ENCODE peak calls at places on chromosomes 6 and 20, in six cellular contexts. One of them, this sample, is unnamed.

GRCh38 chr6:93304514-93304913 is 114.8 kb downstream of the EPHA7 start:
- DNase-seq in H9: no peak
- DNase-seq in trophoblast cell: no peak
- DNase-seq in IMR-90: no peak
- DNase-seq in neuronal stem cell: no peak
- DNase-seq in H1: no peak
- DNase-seq in this sample: no peak

GRCh38 chr6:107730106-107730505 is 94.0 kb downstream of the SCML4 start:
- DNase-seq in H1: no peak
- DNase-seq in IMR-90: no peak
- DNase-seq in trophoblast cell: no peak
- DNase-seq in H9: no peak
- DNase-seq in neuronal stem cell: no peak
- DNase-seq in this sample: no peak

GRCh38 chr20:1417790-1418189 is 24.9 kb upstream of the FKBP1A start:
- DNase-seq in H1: no peak
- DNase-seq in H9: no peak
- DNase-seq in neuronal stem cell: no peak
- DNase-seq in IMR-90: no peak
- DNase-seq in trophoblast cell: no peak
- DNase-seq in this sample: no peak

GRCh38 chr6:20458051-20458894 is 56.6 kb downstream of the E2F3 start:
- DNase-seq in neuronal stem cell: no peak
- DNase-seq in H9: no peak
- DNase-seq in IMR-90: no peak
- DNase-seq in H1: no peak
- DNase-seq in trophoblast cell: no peak
- DNase-seq in this sample: no peak

GRCh38 chr6:106134906-106135634 is 48.9 kb downstream of the PRDM1 start:
- DNase-seq in H1: no peak
- DNase-seq in trophoblast cell: peak; percentile 93
- DNase-seq in IMR-90: no peak
- DNase-seq in H9: no peak
- DNase-seq in neuronal stem cell: no peak
- DNase-seq in this sample: peak; percentile 86

GRCh38 chr6:46891396-46891795 is 30.3 kb downstream of the ADGRF5 start:
- DNase-seq in H1: no peak
- DNase-seq in H9: no peak
- DNase-seq in neuronal stem cell: no peak
- DNase-seq in trophoblast cell: no peak
- DNase-seq in IMR-90: no peak
- DNase-seq in this sample: peak; percentile 5

GRCh38 chr20:47400685-47401084 is 44.2 kb upstream of the ZMYND8 start:
- DNase-seq in H9: peak; percentile 32
- DNase-seq in neuronal stem cell: no peak
- DNase-seq in IMR-90: no peak
- DNase-seq in H1: no peak
- DNase-seq in trophoblast cell: no peak
- DNase-seq in this sample: no peak

GRCh38 chr6:155521719-155522118 is 66.1 kb upstream of the NOX3 start:
- DNase-seq in IMR-90: peak; percentile 61
- DNase-seq in neuronal stem cell: no peak
- DNase-seq in H1: no peak
- DNase-seq in H9: no peak
- DNase-seq in trophoblast cell: no peak
- DNase-seq in this sample: peak; percentile 42

GRCh38 chr6:68774843-68775242 is 139.8 kb downstream of the ADGRB3 start:
- DNase-seq in H1: no peak
- DNase-seq in H9: no peak
- DNase-seq in IMR-90: no peak
- DNase-seq in neuronal stem cell: no peak
- DNase-seq in trophoblast cell: no peak
- DNase-seq in this sample: no peak

GRCh38 chr20:38926934-38927616 is 858 bp downstream of the FAM83D start:
- DNase-seq in H1: no peak
- DNase-seq in neuronal stem cell: no peak
- DNase-seq in IMR-90: peak; percentile 36
- DNase-seq in H9: no peak
- DNase-seq in trophoblast cell: no peak
- DNase-seq in this sample: peak; percentile 44

GRCh38 chr6:156918647-156919046 is 141.5 kb downstream of the ARID1B start:
- DNase-seq in H9: no peak
- DNase-seq in trophoblast cell: no peak
- DNase-seq in H1: no peak
- DNase-seq in IMR-90: no peak
- DNase-seq in neuronal stem cell: no peak
- DNase-seq in this sample: no peak

GRCh38 chr6:46651006-46651405 is 1.6 kb downstream of the CYP39A1 start:
- DNase-seq in IMR-90: peak; percentile 2
- DNase-seq in H9: no peak
- DNase-seq in H1: no peak
- DNase-seq in trophoblast cell: no peak
- DNase-seq in neuronal stem cell: no peak
- DNase-seq in this sample: peak; percentile 67

GRCh38 chr6:112173401-112173800 is 81.0 kb downstream of the LAMA4 start:
- DNase-seq in H1: no peak
- DNase-seq in neuronal stem cell: no peak
- DNase-seq in IMR-90: peak; percentile 43
- DNase-seq in H9: no peak
- DNase-seq in trophoblast cell: no peak
- DNase-seq in this sample: no peak

GRCh38 chr6:156662025-156662445 is 115.1 kb upstream of the ARID1B start:
- DNase-seq in trophoblast cell: peak; percentile 88
- DNase-seq in neuronal stem cell: no peak
- DNase-seq in H9: peak; percentile 91
- DNase-seq in IMR-90: no peak
- DNase-seq in H1: no peak
- DNase-seq in this sample: no peak

GRCh38 chr6:5167501-5167900 is 82.4 kb downstream of the PPP1R3G start:
- DNase-seq in neuronal stem cell: no peak
- DNase-seq in H1: no peak
- DNase-seq in IMR-90: peak; percentile 81
- DNase-seq in H9: no peak
- DNase-seq in trophoblast cell: no peak
- DNase-seq in this sample: peak; percentile 38

GRCh38 chr20:5996765-5997164 is 46.3 kb downstream of the MCM8 start:
- DNase-seq in IMR-90: no peak
- DNase-seq in H9: no peak
- DNase-seq in H1: no peak
- DNase-seq in trophoblast cell: no peak
- DNase-seq in neuronal stem cell: no peak
- DNase-seq in this sample: no peak

GRCh38 chr20:38927902-38928578 is 1.8 kb downstream of the FAM83D start:
- DNase-seq in trophoblast cell: no peak
- DNase-seq in H9: no peak
- DNase-seq in H1: no peak
- DNase-seq in neuronal stem cell: no peak
- DNase-seq in IMR-90: no peak
- DNase-seq in this sample: no peak

GRCh38 chr6:108260126-108260808 is 573 bp downstream of the SNX3 start:
- DNase-seq in neuronal stem cell: peak; percentile 39
- DNase-seq in H1: no peak
- DNase-seq in trophoblast cell: peak; percentile 48
- DNase-seq in H9: peak; percentile 40
- DNase-seq in IMR-90: peak; percentile 45
- DNase-seq in this sample: peak; percentile 71

GRCh38 chr6:116663308-116663707 is 5.3 kb downstream of the ZUP1 start:
- DNase-seq in trophoblast cell: no peak
- DNase-seq in IMR-90: no peak
- DNase-seq in H1: no peak
- DNase-seq in H9: no peak
- DNase-seq in neuronal stem cell: no peak
- DNase-seq in this sample: no peak
- H4K91ac ChIP-seq in trophoblast cell: no peak overlapping the region
- H4K91ac ChIP-seq in IMR-90: no peak overlapping the region
- H4K91ac ChIP-seq in H1: no peak overlapping the region
- H4K91ac ChIP-seq in H9: no peak overlapping the region
- H4K91ac ChIP-seq in neuronal stem cell: no peak overlapping the region
- H4K91ac ChIP-seq in this sample: no peak overlapping the region

GRCh38 chr6:138331444-138331843 is 46.3 kb upstream of the SMIM28 start:
- DNase-seq in IMR-90: no peak
- DNase-seq in H9: no peak
- DNase-seq in trophoblast cell: no peak
- DNase-seq in H1: no peak
- DNase-seq in neuronal stem cell: no peak
- DNase-seq in this sample: no peak

GRCh38 chr6:138334963-138335362 is 42.7 kb upstream of the SMIM28 start:
- DNase-seq in IMR-90: no peak
- DNase-seq in neuronal stem cell: no peak
- DNase-seq in trophoblast cell: no peak
- DNase-seq in H1: no peak
- DNase-seq in H9: no peak
- DNase-seq in this sample: no peak

GRCh38 chr6:138334000-138334399 is 43.7 kb upstream of the SMIM28 start:
- DNase-seq in trophoblast cell: no peak
- DNase-seq in IMR-90: no peak
- DNase-seq in H1: no peak
- DNase-seq in neuronal stem cell: no peak
- DNase-seq in H9: no peak
- DNase-seq in this sample: no peak

GRCh38 chr6:138330763-138331162 is 46.9 kb upstream of the SMIM28 start:
- DNase-seq in neuronal stem cell: no peak
- DNase-seq in H9: no peak
- DNase-seq in IMR-90: no peak
- DNase-seq in trophoblast cell: no peak
- DNase-seq in H1: no peak
- DNase-seq in this sample: no peak

GRCh38 chr6:138331984-138332383 is 45.7 kb upstream of the SMIM28 start:
- DNase-seq in H1: no peak
- DNase-seq in H9: peak; percentile 44
- DNase-seq in IMR-90: no peak
- DNase-seq in trophoblast cell: no peak
- DNase-seq in neuronal stem cell: no peak
- DNase-seq in this sample: no peak
- H2BK120ac ChIP-seq in H1: no peak overlapping the region
- H2BK120ac ChIP-seq in H9: peak overlapping the region; percentile 19
- H2BK120ac ChIP-seq in IMR-90: no peak overlapping the region
- H2BK120ac ChIP-seq in trophoblast cell: no peak overlapping the region
- H2BK120ac ChIP-seq in neuronal stem cell: no peak overlapping the region
- H2BK120ac ChIP-seq in this sample: no peak overlapping the region

GRCh38 chr20:53723621-53724020 is 130.0 kb upstream of the ZNF217 start:
- DNase-seq in neuronal stem cell: no peak
- DNase-seq in trophoblast cell: no peak
- DNase-seq in H1: no peak
- DNase-seq in H9: no peak
- DNase-seq in IMR-90: no peak
- DNase-seq in this sample: no peak

GRCh38 chr20:53723045-53723444 is 129.4 kb upstream of the ZNF217 start:
- DNase-seq in IMR-90: no peak
- DNase-seq in H9: no peak
- DNase-seq in H1: no peak
- DNase-seq in neuronal stem cell: no peak
- DNase-seq in trophoblast cell: no peak
- DNase-seq in this sample: no peak

GRCh38 chr20:53728359-53728758 is 134.7 kb upstream of the ZNF217 start:
- DNase-seq in neuronal stem cell: no peak
- DNase-seq in H1: no peak
- DNase-seq in IMR-90: no peak
- DNase-seq in trophoblast cell: no peak
- DNase-seq in H9: no peak
- DNase-seq in this sample: no peak

GRCh38 chr20:53722515-53723036 is 128.9 kb upstream of the ZNF217 start:
- DNase-seq in neuronal stem cell: no peak
- DNase-seq in IMR-90: no peak
- DNase-seq in trophoblast cell: no peak
- DNase-seq in H1: no peak
- DNase-seq in H9: no peak
- DNase-seq in this sample: no peak

DNA sequence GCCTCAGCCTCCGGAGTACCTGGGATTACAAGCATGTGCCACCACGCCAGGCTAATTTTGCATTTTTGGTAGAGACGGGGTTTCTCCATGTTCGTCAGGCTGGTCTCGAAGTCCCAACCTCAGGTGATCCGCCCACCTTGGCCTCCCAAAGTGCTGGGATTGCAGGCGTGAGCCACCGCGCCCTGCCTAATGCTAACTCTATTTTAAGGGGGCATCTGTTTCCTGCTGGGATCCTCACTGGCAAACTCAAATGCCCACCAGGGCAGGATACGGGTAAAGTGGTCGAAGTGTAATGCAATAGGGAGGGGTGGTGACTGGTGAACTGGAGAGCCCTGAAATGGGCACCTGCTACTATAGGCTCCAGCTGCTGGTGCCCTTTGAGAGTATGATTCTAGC is 131.9 kb upstream of the ZNF217 start:
- DNase-seq in IMR-90: no peak
- DNase-seq in H9: no peak
- DNase-seq in neuronal stem cell: no peak
- DNase-seq in H1: no peak
- DNase-seq in trophoblast cell: no peak
- DNase-seq in this sample: no peak
- H3K9ac ChIP-seq in IMR-90: no peak overlapping the region
- H3K9ac ChIP-seq in H9: no peak overlapping the region
- H3K9ac ChIP-seq in neuronal stem cell: no peak overlapping the region
- H3K9ac ChIP-seq in H1: no peak overlapping the region
- H3K9ac ChIP-seq in trophoblast cell: no peak overlapping the region
- H3K9ac ChIP-seq in this sample: no peak overlapping the region

DNA sequence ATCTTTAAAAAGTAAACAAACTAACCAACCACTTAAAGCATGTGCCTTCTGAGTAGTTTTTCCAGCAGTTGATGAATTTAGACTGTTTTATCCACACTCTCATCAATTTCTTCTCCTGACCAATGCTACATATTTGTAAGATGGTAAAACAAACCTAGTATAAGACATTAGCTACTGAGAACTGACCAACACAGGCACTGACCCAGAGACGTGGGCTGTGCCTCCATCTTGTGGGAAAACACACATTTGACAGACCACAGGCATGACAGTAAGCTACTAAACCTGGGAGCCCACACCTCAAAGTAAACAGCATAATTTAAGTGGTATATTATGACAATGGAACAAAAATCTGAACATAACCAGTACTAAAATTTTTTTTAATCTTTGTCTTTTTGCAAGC is 121.4 kb upstream of the NRSN1 start:
- DNase-seq in neuronal stem cell: no peak
- DNase-seq in trophoblast cell: no peak
- DNase-seq in H9: no peak
- DNase-seq in H1: no peak
- DNase-seq in IMR-90: no peak
- DNase-seq in this sample: peak; percentile 0
- H4K91ac ChIP-seq in neuronal stem cell: no peak overlapping the region
- H4K91ac ChIP-seq in trophoblast cell: no peak overlapping the region
- H4K91ac ChIP-seq in H9: no peak overlapping the region
- H4K91ac ChIP-seq in H1: no peak overlapping the region
- H4K91ac ChIP-seq in IMR-90: no peak overlapping the region
- H4K91ac ChIP-seq in this sample: no peak overlapping the region

DNA sequence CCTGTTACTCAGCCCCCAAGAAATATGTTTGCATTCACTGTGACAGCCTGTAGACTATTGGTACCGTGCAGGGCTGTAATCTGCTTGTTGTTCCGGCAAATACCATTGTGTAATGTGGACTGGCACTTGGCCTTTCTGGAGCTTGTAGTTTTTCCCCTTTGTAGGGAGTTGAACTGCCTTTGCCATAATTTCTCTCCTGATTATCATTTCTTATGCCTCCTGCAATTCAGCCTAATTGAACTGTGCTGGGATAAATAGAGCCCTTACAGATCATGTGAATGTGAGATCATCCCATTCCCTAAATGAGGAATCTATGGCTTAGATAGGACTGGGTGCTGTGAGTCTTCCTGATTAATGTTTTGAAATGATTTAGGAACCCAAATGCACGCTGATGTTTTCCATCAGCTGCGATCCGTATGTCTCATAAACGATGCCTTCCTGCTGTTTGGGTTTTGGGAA is 185.1 kb downstream of the JARID2 start:
- DNase-seq in H1: no peak
- DNase-seq in H9: no peak
- DNase-seq in trophoblast cell: no peak
- DNase-seq in IMR-90: no peak
- DNase-seq in neuronal stem cell: no peak
- DNase-seq in this sample: peak; percentile 52
- H2BK120ac ChIP-seq in H1: no peak overlapping the region
- H2BK120ac ChIP-seq in H9: no peak overlapping the region
- H2BK120ac ChIP-seq in trophoblast cell: no peak overlapping the region
- H2BK120ac ChIP-seq in IMR-90: no peak overlapping the region
- H2BK120ac ChIP-seq in neuronal stem cell: no peak overlapping the region
- H2BK120ac ChIP-seq in this sample: peak overlapping the region; percentile 24

This sample was measured in mesenchymal stem cell.